ENCODE peak calls at places on chromosomes 13 and 19, in seven cellular contexts. L is PC-3, M is MM.1S, X is hepatocyte, A is HepG2, O is mammary epithelial cell, Q is H1. T is an unnamed sample.

GRCh38 chr13:27170521-27171243 is 929 bp downstream of the USP12 start:
- DNase-seq in L (peak; percentile 26), M (no peak), X (peak; percentile 64), A (peak; percentile 33), O (no peak), Q (no peak), T (peak; percentile 50)

GRCh38 chr13:48531416-48532145 is 1.3 kb downstream of the RCBTB2 start:
- DNase-seq in L (no peak), M (peak; percentile 11), X (no peak), A (peak; percentile 13), O (peak; percentile 2), Q (no peak), T (peak; percentile 38)

GRCh38 chr19:14979498-14980255 is at the start of gene SLC1A6:
- DNase-seq in L (no peak), M (no peak), X (peak; percentile 30), A (no peak), O (peak; percentile 21), Q (no peak), T (no peak)

GRCh38 chr19:7970716-7971448 is 27.4 kb upstream of the TIMM44 start:
- DNase-seq in L (peak; percentile 76), M (peak; percentile 32), X (peak; percentile 66), A (peak; percentile 47), O (no peak), Q (peak; percentile 34), T (peak; percentile 45)

GRCh38 chr13:106503730-106504129 is 31.7 kb downstream of the EFNB2 start:
- DNase-seq in L (no peak), M (no peak), X (no peak), A (no peak), O (no peak), Q (no peak), T (no peak)

GRCh38 chr13:107329991-107330390 is 762.1 kb upstream of the ARGLU1 start:
- DNase-seq in L (no peak), M (no peak), X (no peak), A (no peak), O (no peak), Q (no peak), T (no peak)

GRCh38 chr19:35751839-35752745 is 3.7 kb downstream of the LIN37 start:
- DNase-seq in L (no peak), M (no peak), X (no peak), A (no peak), O (no peak), Q (no peak), T (no peak)

GRCh38 chr13:49533586-49534269 is 38.0 kb downstream of the PHF11 start:
- DNase-seq in L (no peak), M (no peak), X (no peak), A (no peak), O (no peak), Q (no peak), T (no peak)

GRCh38 chr13:21672811-21673591 is 2.1 kb downstream of the FGF9 start:
- DNase-seq in L (no peak), M (no peak), X (no peak), A (no peak), O (no peak), Q (no peak), T (no peak)

GRCh38 chr19:1457892-1458291 is 8.0 kb downstream of the APC2 start:
- DNase-seq in L (no peak), M (no peak), X (no peak), A (no peak), O (no peak), Q (no peak), T (no peak)

GRCh38 chr19:47492571-47493377 is 8.8 kb upstream of the KPTN start:
- DNase-seq in L (no peak), M (no peak), X (no peak), A (no peak), O (no peak), Q (no peak), T (no peak)

GRCh38 chr13:32947886-32948285 is 68.3 kb upstream of the KL start:
- DNase-seq in L (no peak), M (no peak), X (no peak), A (no peak), O (no peak), Q (no peak), T (no peak)

GRCh38 chr13:75864718-75865117 is 228.6 kb downstream of the LMO7 start:
- DNase-seq in L (peak; percentile 85), M (no peak), X (no peak), A (peak; percentile 35), O (peak; percentile 69), Q (no peak), T (no peak)

GRCh38 chr19:5246554-5247155 is 94.0 kb downstream of the PTPRS start:
- DNase-seq in L (no peak), M (peak; percentile 66), X (no peak), A (no peak), O (no peak), Q (no peak), T (no peak)

GRCh38 chr13:106819413-106820180 is 251.7 kb upstream of the ARGLU1 start:
- DNase-seq in L (no peak), M (no peak), X (no peak), A (no peak), O (no peak), Q (no peak), T (no peak)

GRCh38 chr13:50224534-50224933 is 209.3 kb downstream of the KCNRG start:
- DNase-seq in L (peak; percentile 65), M (no peak), X (no peak), A (no peak), O (peak; percentile 95), Q (no peak), T (no peak)

GRCh38 chr13:105007166-105007808 is 1528.2 kb downstream of the EFNB2 start:
- DNase-seq in L (no peak), M (no peak), X (no peak), A (no peak), O (no peak), Q (no peak), T (no peak)

GRCh38 chr19:45913874-45914830 is at the start of gene NANOS2:
- DNase-seq in L (peak; percentile 13), M (no peak), X (no peak), A (peak; percentile 50), O (no peak), Q (peak; percentile 54), T (peak; percentile 29)

GRCh38 chr13:50365300-50365682 is 350.0 kb downstream of the KCNRG start:
- DNase-seq in L (no peak), M (no peak), X (no peak), A (no peak), O (no peak), Q (no peak), T (peak; percentile 48)

GRCh38 chr13:21478881-21479808 is 20.0 kb upstream of the ZDHHC20 start:
- DNase-seq in L (peak; percentile 77), M (peak; percentile 54), X (peak; percentile 76), A (peak; percentile 72), O (peak; percentile 57), Q (no peak), T (peak; percentile 79)

GRCh38 chr19:35790981-35791813 is 15.8 kb downstream of the ARHGAP33 start:
- DNase-seq in L (no peak), M (no peak), X (no peak), A (peak; percentile 40), O (no peak), Q (no peak), T (peak; percentile 56)

DNA sequence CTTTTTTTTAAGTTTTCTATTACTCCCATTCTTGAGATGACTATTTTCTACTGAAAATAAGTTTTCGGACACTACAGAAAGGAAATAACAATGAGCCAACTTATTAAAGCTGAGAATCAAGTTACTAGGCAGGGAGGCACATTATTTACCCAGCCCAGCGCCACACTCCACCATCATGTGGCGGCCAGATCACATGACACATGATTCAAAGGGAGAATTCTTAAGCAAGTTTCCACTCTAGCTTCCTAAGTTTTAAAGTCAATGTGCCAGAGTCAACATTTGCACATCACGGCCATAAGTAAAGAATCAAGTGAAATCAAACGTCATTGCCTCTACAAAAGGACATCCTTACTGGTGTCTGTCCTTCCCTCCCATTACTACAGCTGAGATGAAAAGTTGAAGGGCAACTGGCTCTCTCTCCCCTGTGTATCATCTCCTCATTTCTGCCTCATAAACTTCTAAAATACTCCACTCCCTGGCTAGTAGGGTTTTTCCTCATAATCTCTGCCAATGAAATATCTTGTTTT is 81.7 kb downstream of the KLF12 start:
- DNase-seq in L (no peak), M (no peak), X (no peak), A (peak; percentile 13), O (no peak), Q (no peak), T (no peak)
- H3K79me2 ChIP-seq in L (no peaks in the 10 kb centered on the region), M (peaks cover 49% of the 10 kb centered on the region), X (peaks cover 49% of the 10 kb centered on the region), A (no peaks in the 10 kb centered on the region), O (peaks cover 71% of the 10 kb centered on the region), Q (no peaks in the 10 kb centered on the region), T (peaks cover 7% of the 10 kb centered on the region)

GRCh38 chr13:64397699-64398098 is 2832.4 kb downstream of the PCDH9 start:
- DNase-seq in L (peak; percentile 18), M (no peak), X (no peak), A (no peak), O (no peak), Q (no peak), T (no peak)
- H2AFZ ChIP-seq in L (no peak overlapping the region), M (no peak overlapping the region), X (peak overlapping the region; percentile 23), A (no peak overlapping the region), O (no peak overlapping the region), Q (no peak overlapping the region), T (no peak overlapping the region)

GRCh38 chr13:30759748-30760147 is 24.4 kb downstream of the ALOX5AP start:
- DNase-seq in L (no peak), M (no peak), X (no peak), A (no peak), O (no peak), Q (no peak), T (no peak)
- H3K79me2 ChIP-seq in L (no peaks in the 10 kb centered on the region), M (no peaks in the 10 kb centered on the region), X (no peaks in the 10 kb centered on the region), A (no peaks in the 10 kb centered on the region), O (no peaks in the 10 kb centered on the region), Q (no peaks in the 10 kb centered on the region), T (no peaks in the 10 kb centered on the region)

GRCh38 chr13:98721825-98722510 is 30.5 kb downstream of the SLC15A1 start:
- DNase-seq in L (peak; percentile 77), M (no peak), X (no peak), A (no peak), O (peak; percentile 71), Q (no peak), T (no peak)
- H2AFZ ChIP-seq in L (no peak overlapping the region), M (no peak overlapping the region), X (no peak overlapping the region), A (no peak overlapping the region), O (no peak overlapping the region), Q (no peak overlapping the region), T (no peak overlapping the region)

DNA sequence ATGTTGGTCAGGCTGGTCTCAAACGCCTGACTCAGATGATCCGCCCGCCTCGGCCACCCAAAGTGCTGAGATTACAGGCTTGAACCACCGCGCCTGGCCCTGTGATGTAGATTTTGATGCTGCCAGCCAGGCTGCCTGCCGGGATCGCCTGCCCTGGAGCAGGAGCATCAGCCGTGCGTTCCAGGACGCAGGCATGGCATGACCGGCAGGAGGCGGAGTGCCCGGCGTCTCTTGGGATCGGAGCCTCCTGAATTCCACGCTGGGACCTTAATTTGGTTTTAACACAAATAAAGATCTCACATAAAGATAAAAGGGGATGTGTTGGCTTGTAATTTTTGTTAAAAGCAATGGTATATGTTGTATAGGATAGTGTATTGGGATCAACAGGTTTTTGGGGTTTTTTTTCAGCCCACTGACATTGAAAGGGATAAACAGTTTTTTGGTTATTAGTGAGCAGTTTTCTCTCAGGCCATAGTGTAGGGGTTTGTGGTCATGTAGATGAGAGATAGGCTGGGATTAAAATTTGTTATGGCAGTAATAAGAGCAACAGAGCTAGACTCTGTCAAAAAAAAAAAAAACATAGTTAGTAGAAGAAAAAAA is 1406.4 kb downstream of the UQCRFS1 start:
- DNase-seq in L (no peak), M (no peak), X (no peak), A (no peak), O (no peak), Q (no peak), T (no peak)
- H3K79me2 ChIP-seq in L (no peaks in the 10 kb centered on the region), M (no peaks in the 10 kb centered on the region), X (no peaks in the 10 kb centered on the region), A (no peaks in the 10 kb centered on the region), O (peaks cover 12% of the 10 kb centered on the region), Q (no peaks in the 10 kb centered on the region), T (peaks cover 14% of the 10 kb centered on the region)